ENCODE peak calls at places on chromosomes 16 and 17, in six cellular contexts. One of them, this sample, is unnamed.

GRCh38 chr16:89395150-89396142 is 94.9 kb downstream of the ANKRD11 start:
- DNase-seq in A549: peak; percentile 88
- DNase-seq in posterior cingulate gyrus: peak; percentile 70
- DNase-seq in Right ventricle myocardium superior: peak; percentile 90
- DNase-seq in activated CD8-positive, alpha-beta memory T cell treated with anti-CD3 and anti-CD28 coated beads, Interleukin-2, amount 50 U/mL, for 4 hours: no peak
- DNase-seq in NCI-H1092: no peak
- DNase-seq in this sample: peak; percentile 92

GRCh38 chr17:60086822-60087591 is 8.3 kb upstream of the HEATR6 start:
- DNase-seq in A549: peak; percentile 29
- DNase-seq in activated CD8-positive, alpha-beta memory T cell treated with anti-CD3 and anti-CD28 coated beads, Interleukin-2, amount 50 U/mL, for 4 hours: no peak
- DNase-seq in NCI-H1092: no peak
- DNase-seq in posterior cingulate gyrus: no peak
- DNase-seq in Right ventricle myocardium superior: no peak
- DNase-seq in this sample: no peak

GRCh38 chr17:79618383-79619067 is 7.7 kb upstream of the RBFOX3 start:
- DNase-seq in A549: no peak
- DNase-seq in activated CD8-positive, alpha-beta memory T cell treated with anti-CD3 and anti-CD28 coated beads, Interleukin-2, amount 50 U/mL, for 4 hours: no peak
- DNase-seq in NCI-H1092: no peak
- DNase-seq in Right ventricle myocardium superior: no peak
- DNase-seq in posterior cingulate gyrus: peak; percentile 11
- DNase-seq in this sample: no peak

GRCh38 chr16:31488630-31489564 is 6.0 kb downstream of the SLC5A2 start:
- DNase-seq in activated CD8-positive, alpha-beta memory T cell treated with anti-CD3 and anti-CD28 coated beads, Interleukin-2, amount 50 U/mL, for 4 hours: no peak
- DNase-seq in NCI-H1092: no peak
- DNase-seq in A549: no peak
- DNase-seq in posterior cingulate gyrus: no peak
- DNase-seq in Right ventricle myocardium superior: no peak
- DNase-seq in this sample: no peak

GRCh38 chr16:55280622-55281021 is 43.4 kb upstream of the IRX6 start:
- DNase-seq in Right ventricle myocardium superior: no peak
- DNase-seq in NCI-H1092: peak; percentile 54
- DNase-seq in activated CD8-positive, alpha-beta memory T cell treated with anti-CD3 and anti-CD28 coated beads, Interleukin-2, amount 50 U/mL, for 4 hours: no peak
- DNase-seq in posterior cingulate gyrus: no peak
- DNase-seq in A549: no peak
- DNase-seq in this sample: no peak

GRCh38 chr16:55817236-55817912 is 15.5 kb downstream of the CES1 start:
- DNase-seq in A549: no peak
- DNase-seq in Right ventricle myocardium superior: no peak
- DNase-seq in posterior cingulate gyrus: no peak
- DNase-seq in NCI-H1092: no peak
- DNase-seq in activated CD8-positive, alpha-beta memory T cell treated with anti-CD3 and anti-CD28 coated beads, Interleukin-2, amount 50 U/mL, for 4 hours: no peak
- DNase-seq in this sample: no peak

GRCh38 chr16:46857261-46857962 is 26.4 kb upstream of the C16orf87 start:
- DNase-seq in activated CD8-positive, alpha-beta memory T cell treated with anti-CD3 and anti-CD28 coated beads, Interleukin-2, amount 50 U/mL, for 4 hours: no peak
- DNase-seq in A549: peak; percentile 61
- DNase-seq in posterior cingulate gyrus: no peak
- DNase-seq in Right ventricle myocardium superior: no peak
- DNase-seq in NCI-H1092: peak; percentile 52
- DNase-seq in this sample: no peak

GRCh38 chr16:49854227-49855203 is 1.4 kb downstream of the ZNF423 start:
- DNase-seq in activated CD8-positive, alpha-beta memory T cell treated with anti-CD3 and anti-CD28 coated beads, Interleukin-2, amount 50 U/mL, for 4 hours: no peak
- DNase-seq in A549: no peak
- DNase-seq in posterior cingulate gyrus: no peak
- DNase-seq in NCI-H1092: no peak
- DNase-seq in Right ventricle myocardium superior: peak; percentile 64
- DNase-seq in this sample: no peak

GRCh38 chr17:77311371-77311981 is 170.7 kb downstream of the SEC14L1 start:
- DNase-seq in posterior cingulate gyrus: no peak
- DNase-seq in activated CD8-positive, alpha-beta memory T cell treated with anti-CD3 and anti-CD28 coated beads, Interleukin-2, amount 50 U/mL, for 4 hours: no peak
- DNase-seq in Right ventricle myocardium superior: no peak
- DNase-seq in NCI-H1092: no peak
- DNase-seq in A549: no peak
- DNase-seq in this sample: no peak

GRCh38 chr17:39920218-39921210 is 2.1 kb upstream of the GSDMB start:
- DNase-seq in posterior cingulate gyrus: no peak
- DNase-seq in activated CD8-positive, alpha-beta memory T cell treated with anti-CD3 and anti-CD28 coated beads, Interleukin-2, amount 50 U/mL, for 4 hours: peak; percentile 49
- DNase-seq in NCI-H1092: no peak
- DNase-seq in A549: no peak
- DNase-seq in Right ventricle myocardium superior: no peak
- DNase-seq in this sample: no peak

GRCh38 chr16:12147681-12148479 is 171.3 kb downstream of the SNX29 start:
- DNase-seq in NCI-H1092: no peak
- DNase-seq in Right ventricle myocardium superior: no peak
- DNase-seq in activated CD8-positive, alpha-beta memory T cell treated with anti-CD3 and anti-CD28 coated beads, Interleukin-2, amount 50 U/mL, for 4 hours: no peak
- DNase-seq in A549: no peak
- DNase-seq in posterior cingulate gyrus: no peak
- DNase-seq in this sample: no peak

GRCh38 chr16:78744796-78745464 is 645.5 kb downstream of the WWOX start:
- DNase-seq in activated CD8-positive, alpha-beta memory T cell treated with anti-CD3 and anti-CD28 coated beads, Interleukin-2, amount 50 U/mL, for 4 hours: no peak
- DNase-seq in posterior cingulate gyrus: no peak
- DNase-seq in Right ventricle myocardium superior: no peak
- DNase-seq in NCI-H1092: no peak
- DNase-seq in A549: no peak
- DNase-seq in this sample: no peak

GRCh38 chr17:9050801-9051401 is 29.6 kb downstream of the NTN1 start:
- DNase-seq in NCI-H1092: no peak
- DNase-seq in Right ventricle myocardium superior: no peak
- DNase-seq in posterior cingulate gyrus: no peak
- DNase-seq in activated CD8-positive, alpha-beta memory T cell treated with anti-CD3 and anti-CD28 coated beads, Interleukin-2, amount 50 U/mL, for 4 hours: no peak
- DNase-seq in A549: peak; percentile 56
- DNase-seq in this sample: no peak

GRCh38 chr17:78988152-78988551 is 8.4 kb upstream of the LGALS3BP start:
- DNase-seq in Right ventricle myocardium superior: no peak
- DNase-seq in posterior cingulate gyrus: no peak
- DNase-seq in A549: no peak
- DNase-seq in activated CD8-positive, alpha-beta memory T cell treated with anti-CD3 and anti-CD28 coated beads, Interleukin-2, amount 50 U/mL, for 4 hours: no peak
- DNase-seq in NCI-H1092: no peak
- DNase-seq in this sample: no peak

GRCh38 chr16:67969286-67970039 is 1.0 kb upstream of the SLC12A4 start:
- DNase-seq in A549: no peak
- DNase-seq in NCI-H1092: no peak
- DNase-seq in Right ventricle myocardium superior: no peak
- DNase-seq in posterior cingulate gyrus: no peak
- DNase-seq in activated CD8-positive, alpha-beta memory T cell treated with anti-CD3 and anti-CD28 coated beads, Interleukin-2, amount 50 U/mL, for 4 hours: no peak
- DNase-seq in this sample: no peak

GRCh38 chr17:51848451-51848850 is 310.1 kb downstream of the CA10 start:
- DNase-seq in posterior cingulate gyrus: no peak
- DNase-seq in Right ventricle myocardium superior: no peak
- DNase-seq in activated CD8-positive, alpha-beta memory T cell treated with anti-CD3 and anti-CD28 coated beads, Interleukin-2, amount 50 U/mL, for 4 hours: no peak
- DNase-seq in A549: no peak
- DNase-seq in NCI-H1092: no peak
- DNase-seq in this sample: no peak

GRCh38 chr16:74249281-74249680 is 47.3 kb upstream of the PSMD7 start:
- DNase-seq in posterior cingulate gyrus: no peak
- DNase-seq in A549: no peak
- DNase-seq in Right ventricle myocardium superior: no peak
- DNase-seq in activated CD8-positive, alpha-beta memory T cell treated with anti-CD3 and anti-CD28 coated beads, Interleukin-2, amount 50 U/mL, for 4 hours: no peak
- DNase-seq in NCI-H1092: no peak
- DNase-seq in this sample: no peak

GRCh38 chr17:71824671-71825070 is 296.1 kb upstream of the SOX9 start:
- DNase-seq in A549: no peak
- DNase-seq in NCI-H1092: no peak
- DNase-seq in Right ventricle myocardium superior: no peak
- DNase-seq in activated CD8-positive, alpha-beta memory T cell treated with anti-CD3 and anti-CD28 coated beads, Interleukin-2, amount 50 U/mL, for 4 hours: no peak
- DNase-seq in posterior cingulate gyrus: no peak
- DNase-seq in this sample: no peak

GRCh38 chr16:72549878-72550277 is 377.9 kb upstream of the PMFBP1 start:
- DNase-seq in NCI-H1092: no peak
- DNase-seq in Right ventricle myocardium superior: no peak
- DNase-seq in posterior cingulate gyrus: no peak
- DNase-seq in activated CD8-positive, alpha-beta memory T cell treated with anti-CD3 and anti-CD28 coated beads, Interleukin-2, amount 50 U/mL, for 4 hours: no peak
- DNase-seq in A549: no peak
- DNase-seq in this sample: no peak

GRCh38 chr17:2364132-2365116 is 27.1 kb downstream of the SGSM2 start:
- DNase-seq in NCI-H1092: no peak
- DNase-seq in activated CD8-positive, alpha-beta memory T cell treated with anti-CD3 and anti-CD28 coated beads, Interleukin-2, amount 50 U/mL, for 4 hours: no peak
- DNase-seq in A549: no peak
- DNase-seq in Right ventricle myocardium superior: peak; percentile 78
- DNase-seq in posterior cingulate gyrus: peak; percentile 28
- DNase-seq in this sample: no peak

GRCh38 chr17:57699751-57700186 is 45.3 kb downstream of the CCDC182 start:
- DNase-seq in Right ventricle myocardium superior: no peak
- DNase-seq in NCI-H1092: no peak
- DNase-seq in posterior cingulate gyrus: no peak
- DNase-seq in activated CD8-positive, alpha-beta memory T cell treated with anti-CD3 and anti-CD28 coated beads, Interleukin-2, amount 50 U/mL, for 4 hours: no peak
- DNase-seq in A549: no peak
- DNase-seq in this sample: no peak

GRCh38 chr17:10618202-10618635 is 38.9 kb downstream of the MYH3 start:
- DNase-seq in Right ventricle myocardium superior: peak; percentile 62
- DNase-seq in activated CD8-positive, alpha-beta memory T cell treated with anti-CD3 and anti-CD28 coated beads, Interleukin-2, amount 50 U/mL, for 4 hours: peak; percentile 50
- DNase-seq in posterior cingulate gyrus: peak; percentile 70
- DNase-seq in A549: peak; percentile 85
- DNase-seq in NCI-H1092: no peak
- DNase-seq in this sample: peak; percentile 65

GRCh38 chr17:43020789-43021738 is 1.1 kb downstream of the VAT1 start:
- DNase-seq in Right ventricle myocardium superior: peak; percentile 80
- DNase-seq in A549: peak; percentile 70
- DNase-seq in NCI-H1092: no peak
- DNase-seq in posterior cingulate gyrus: peak; percentile 28
- DNase-seq in activated CD8-positive, alpha-beta memory T cell treated with anti-CD3 and anti-CD28 coated beads, Interleukin-2, amount 50 U/mL, for 4 hours: peak; percentile 35
- DNase-seq in this sample: peak; percentile 34

GRCh38 chr17:82917656-82918345 is 78.0 kb upstream of the ZNF750 start:
- DNase-seq in posterior cingulate gyrus: no peak
- DNase-seq in NCI-H1092: no peak
- DNase-seq in A549: no peak
- DNase-seq in Right ventricle myocardium superior: no peak
- DNase-seq in activated CD8-positive, alpha-beta memory T cell treated with anti-CD3 and anti-CD28 coated beads, Interleukin-2, amount 50 U/mL, for 4 hours: peak; percentile 48
- DNase-seq in this sample: no peak

GRCh38 chr16:71353736-71354135 is 4.8 kb upstream of the CALB2 start:
- DNase-seq in A549: no peak
- DNase-seq in activated CD8-positive, alpha-beta memory T cell treated with anti-CD3 and anti-CD28 coated beads, Interleukin-2, amount 50 U/mL, for 4 hours: no peak
- DNase-seq in posterior cingulate gyrus: no peak
- DNase-seq in Right ventricle myocardium superior: no peak
- DNase-seq in NCI-H1092: no peak
- DNase-seq in this sample: no peak

GRCh38 chr17:44350733-44351226 is 5.7 kb downstream of the GRN start:
- DNase-seq in posterior cingulate gyrus: peak; percentile 77
- DNase-seq in activated CD8-positive, alpha-beta memory T cell treated with anti-CD3 and anti-CD28 coated beads, Interleukin-2, amount 50 U/mL, for 4 hours: peak; percentile 79
- DNase-seq in Right ventricle myocardium superior: peak; percentile 79
- DNase-seq in NCI-H1092: peak; percentile 51
- DNase-seq in A549: peak; percentile 73
- DNase-seq in this sample: peak; percentile 75

GRCh38 chr17:73064084-73064938 is 28.2 kb downstream of the SLC39A11 start:
- DNase-seq in Right ventricle myocardium superior: no peak
- DNase-seq in A549: no peak
- DNase-seq in posterior cingulate gyrus: peak; percentile 65
- DNase-seq in NCI-H1092: no peak
- DNase-seq in activated CD8-positive, alpha-beta memory T cell treated with anti-CD3 and anti-CD28 coated beads, Interleukin-2, amount 50 U/mL, for 4 hours: no peak
- DNase-seq in this sample: peak; percentile 34

GRCh38 chr16:60246055-60246454 is 1511.9 kb upstream of the GOT2 start:
- DNase-seq in A549: no peak
- DNase-seq in activated CD8-positive, alpha-beta memory T cell treated with anti-CD3 and anti-CD28 coated beads, Interleukin-2, amount 50 U/mL, for 4 hours: no peak
- DNase-seq in posterior cingulate gyrus: no peak
- DNase-seq in Right ventricle myocardium superior: no peak
- DNase-seq in NCI-H1092: no peak
- DNase-seq in this sample: no peak

GRCh38 chr17:9242497-9242881 is 221.2 kb downstream of the NTN1 start:
- DNase-seq in Right ventricle myocardium superior: peak; percentile 50
- DNase-seq in posterior cingulate gyrus: no peak
- DNase-seq in activated CD8-positive, alpha-beta memory T cell treated with anti-CD3 and anti-CD28 coated beads, Interleukin-2, amount 50 U/mL, for 4 hours: no peak
- DNase-seq in NCI-H1092: no peak
- DNase-seq in A549: no peak
- DNase-seq in this sample: no peak

GRCh38 chr17:39209317-39210092 is 9.4 kb downstream of the RPL19 start:
- DNase-seq in Right ventricle myocardium superior: peak; percentile 79
- DNase-seq in A549: no peak
- DNase-seq in activated CD8-positive, alpha-beta memory T cell treated with anti-CD3 and anti-CD28 coated beads, Interleukin-2, amount 50 U/mL, for 4 hours: peak; percentile 90
- DNase-seq in NCI-H1092: no peak
- DNase-seq in posterior cingulate gyrus: peak; percentile 32
- DNase-seq in this sample: peak; percentile 67

GRCh38 chr17:33015716-33016346 is 24.2 kb downstream of the SPACA3 start:
- DNase-seq in posterior cingulate gyrus: no peak
- DNase-seq in activated CD8-positive, alpha-beta memory T cell treated with anti-CD3 and anti-CD28 coated beads, Interleukin-2, amount 50 U/mL, for 4 hours: no peak
- DNase-seq in Right ventricle myocardium superior: no peak
- DNase-seq in A549: no peak
- DNase-seq in NCI-H1092: no peak
- DNase-seq in this sample: no peak

This sample was measured in stomach.